ENCODE peak calls at places on chromosomes 16 and 17, in ten cellular contexts. I is SK-N-SH; M is MCF 10A; H is AML-193; O is Calu3; T is NCI-H69; C is OCI-M1; G is stimulated activated CD4-positive, alpha-beta T cell treated with anti-CD3 and anti-CD28 coated beads, Interleukin-1b, Interleukin-23, amount 100 ng/mL, for 1 hour; L is testis; D is lung. F is an unnamed sample.

GRCh38 chr16:70635356-70636016 is 10.9 kb upstream of the IL34 start:
- DNase-seq in I (no peak), M (no peak), H (no peak), O (no peak), T (peak; percentile 13), C (no peak), G (no peak), L (peak; percentile 37), D (no peak), F (no peak)

GRCh38 chr16:52497067-52497816 is 49.7 kb downstream of the TOX3 start:
- DNase-seq in I (peak; percentile 27), M (peak; percentile 4), H (no peak), O (no peak), T (peak; percentile 95), C (no peak), G (no peak), L (no peak), D (no peak), F (peak; percentile 83)

GRCh38 chr17:880074-880870 is 98.1 kb downstream of the MRM3 start:
- DNase-seq in I (no peak), M (peak; percentile 22), H (no peak), O (peak; percentile 2), T (no peak), C (no peak), G (no peak), L (peak; percentile 58), D (no peak), F (peak; percentile 84)

GRCh38 chr17:10105513-10106001 is 92.8 kb downstream of the GAS7 start:
- DNase-seq in I (no peak), M (no peak), H (no peak), O (no peak), T (no peak), C (no peak), G (no peak), L (no peak), D (no peak), F (no peak)

GRCh38 chr17:36728030-36728991 is 126.9 kb downstream of the MRM1 start:
- DNase-seq in I (peak; percentile 85), M (no peak), H (no peak), O (no peak), T (no peak), C (peak; percentile 96), G (no peak), L (peak; percentile 37), D (no peak), F (no peak)

GRCh38 chr17:47987240-47987835 is 16.4 kb downstream of the CDK5RAP3 start:
- DNase-seq in I (peak; percentile 87), M (no peak), H (no peak), O (no peak), T (peak; percentile 98), C (no peak), G (no peak), L (no peak), D (no peak), F (no peak)

GRCh38 chr17:8459109-8459508 is 23.4 kb downstream of the NDEL1 start:
- DNase-seq in I (no peak), M (no peak), H (no peak), O (no peak), T (no peak), C (no peak), G (no peak), L (no peak), D (no peak), F (no peak)

GRCh38 chr17:2068589-2069051 is 13.7 kb downstream of the HIC1 start:
- DNase-seq in I (peak; percentile 70), M (no peak), H (no peak), O (no peak), T (peak; percentile 92), C (no peak), G (no peak), L (no peak), D (no peak), F (no peak)

GRCh38 chr16:25922438-25922837 is 230.7 kb downstream of the HS3ST4 start:
- DNase-seq in I (no peak), M (no peak), H (no peak), O (no peak), T (peak; percentile 24), C (peak; percentile 7), G (no peak), L (no peak), D (no peak), F (no peak)

GRCh38 chr16:67396159-67396774 is 3.0 kb upstream of the TPPP3 start:
- DNase-seq in I (peak; percentile 87), M (peak; percentile 76), H (no peak), O (peak; percentile 92), T (peak; percentile 97), C (peak; percentile 47), G (no peak), L (peak; percentile 77), D (peak; percentile 84), F (peak; percentile 95)

GRCh38 chr17:74117087-74117486 is 86.4 kb upstream of the RPL38 start:
- DNase-seq in I (peak; percentile 67), M (no peak), H (no peak), O (no peak), T (no peak), C (no peak), G (no peak), L (no peak), D (no peak), F (no peak)

GRCh38 chr17:76248013-76248782 is 7.9 kb upstream of the RNF157 start:
- DNase-seq in I (no peak), M (no peak), H (no peak), O (no peak), T (no peak), C (no peak), G (no peak), L (no peak), D (no peak), F (no peak)

GRCh38 chr16:84993926-84994325 is 17.4 kb downstream of the ZDHHC7 start:
- DNase-seq in I (no peak), M (no peak), H (no peak), O (no peak), T (no peak), C (no peak), G (no peak), L (no peak), D (no peak), F (no peak)